ENCODE peak calls at places on chromosomes 7 and 10, in four cellular contexts. U, H, N and K are unnamed samples.

GRCh38 chr10:110495731-110496552 is 1.8 kb upstream of the DUSP5 start:
- DNase-seq in U (peak; percentile 57), N (no peak), H (no peak), K (no peak)

GRCh38 chr10:116080553-116080952 is 192.5 kb downstream of the GFRA1 start:
- DNase-seq in U (no peak), N (no peak), H (no peak), K (peak; percentile 5)

GRCh38 chr10:124701038-124701365 is 43.2 kb downstream of the FAM53B start:
- DNase-seq in N (no peak), U (no peak), H (no peak), K (no peak)

GRCh38 chr10:121002586-121003205 is 151.5 kb downstream of the WDR11 start:
- DNase-seq in U (no peak), H (no peak), N (no peak), K (no peak)

GRCh38 chr10:98400482-98400881 is 14.5 kb downstream of the PYROXD2 start:
- DNase-seq in N (no peak), U (no peak), H (no peak), K (no peak)

GRCh38 chr7:1537631-1538412 is 7.3 kb downstream of the MAFK start:
- DNase-seq in H (no peak), U (peak; percentile 61), N (no peak), K (peak; percentile 58)

GRCh38 chr10:514137-514671 is 175.3 kb downstream of the DIP2C start:
- DNase-seq in N (peak; percentile 70), U (no peak), H (no peak), K (no peak)

GRCh38 chr10:79946270-79947082 is 2.4 kb downstream of the SFTPD start:
- DNase-seq in U (peak; percentile 35), N (no peak), H (no peak), K (no peak)

GRCh38 chr10:110209926-110210662 is 2.7 kb downstream of the MXI1 start:
- DNase-seq in U (peak; percentile 74), N (no peak), H (no peak), K (no peak)

GRCh38 chr7:21497072-21497471 is 45.8 kb upstream of the DNAH11 start:
- DNase-seq in U (no peak), H (no peak), N (no peak), K (no peak)

GRCh38 chr10:114709966-114710365 is 51.9 kb upstream of the ABLIM1 start:
- DNase-seq in U (no peak), N (no peak), H (no peak), K (no peak)

GRCh38 chr7:36690514-36691187 is 33.6 kb downstream of the AOAH start:
- DNase-seq in U (no peak), H (no peak), N (no peak), K (no peak)

GRCh38 chr10:90587081-90587491 is 270.8 kb downstream of the HTR7 start:
- DNase-seq in N (no peak), U (no peak), H (no peak), K (no peak)

DNA sequence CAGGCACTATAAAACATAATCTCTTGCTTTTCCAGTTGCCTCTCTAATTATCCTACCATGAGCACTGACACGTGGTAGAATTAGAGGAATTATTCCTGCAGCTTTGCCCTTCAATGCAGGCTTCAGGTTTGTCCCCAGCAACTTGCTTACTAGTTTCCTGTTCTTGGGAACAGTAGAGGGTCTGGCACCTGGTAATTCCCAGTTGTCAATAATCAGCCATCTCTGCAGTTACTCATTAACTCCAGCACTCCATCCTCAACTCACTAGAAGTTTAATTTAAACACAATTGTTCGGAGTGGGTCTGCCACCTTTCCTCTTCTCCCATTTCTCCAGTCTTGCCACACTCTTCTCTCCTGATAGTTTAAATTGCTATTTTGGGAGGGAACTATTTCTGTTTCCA is 324.3 kb upstream of the KIAA1217 start:
- DNase-seq in N (no peak), H (no peak), U (no peak), K (no peak)
- TF ChIP-seq SUZ12 in N (no peak), H (no peak), U (no peak), K (no peak)

GRCh38 chr7:155637155-155637554 is 7.3 kb upstream of the RBM33 start:
- DNase-seq in U (no peak), N (no peak), H (no peak), K (no peak)
- H3K9me3 ChIP-seq in U (peaks cover 54% of the 10 kb centered on the region), N (peaks cover 10% of the 10 kb centered on the region), H (peaks cover 17% of the 10 kb centered on the region), K (peaks cover 31% of the 10 kb centered on the region)

GRCh38 chr10:99993994-99994689 is 15.6 kb downstream of the DNMBP start:
- DNase-seq in N (no peak), U (no peak), H (peak; percentile 51), K (no peak)
- TF ChIP-seq SUZ12 in N (no peak), U (no peak), H (no peak), K (no peak)

DNA sequence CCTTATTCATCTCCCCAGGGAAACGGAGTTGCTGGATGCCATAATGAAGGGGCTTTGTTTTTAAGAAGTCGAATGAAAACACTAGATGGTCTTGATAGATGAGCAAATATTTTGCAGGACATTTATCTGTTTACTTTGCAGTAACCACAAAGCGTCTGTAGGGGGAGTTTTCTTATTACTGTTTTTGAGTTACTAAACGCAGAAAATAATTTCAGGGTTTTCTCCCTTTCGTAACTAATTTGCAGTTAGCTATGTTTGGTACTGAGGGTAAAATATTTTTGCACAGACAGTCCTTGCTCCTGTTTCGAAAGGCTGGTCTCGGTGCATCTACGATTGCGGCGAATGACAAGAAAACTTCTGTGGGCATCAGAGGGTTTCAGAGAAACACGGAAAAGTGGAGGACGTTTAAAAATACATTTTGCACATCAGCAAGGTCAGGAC is 505.6 kb upstream of the MKI67 start:
- DNase-seq in U (no peak), N (peak; percentile 21), H (no peak), K (no peak)
- H3K9me3 ChIP-seq in U (no peaks in the 10 kb centered on the region), N (no peaks in the 10 kb centered on the region), H (no peaks in the 10 kb centered on the region), K (no peaks in the 10 kb centered on the region)

DNA sequence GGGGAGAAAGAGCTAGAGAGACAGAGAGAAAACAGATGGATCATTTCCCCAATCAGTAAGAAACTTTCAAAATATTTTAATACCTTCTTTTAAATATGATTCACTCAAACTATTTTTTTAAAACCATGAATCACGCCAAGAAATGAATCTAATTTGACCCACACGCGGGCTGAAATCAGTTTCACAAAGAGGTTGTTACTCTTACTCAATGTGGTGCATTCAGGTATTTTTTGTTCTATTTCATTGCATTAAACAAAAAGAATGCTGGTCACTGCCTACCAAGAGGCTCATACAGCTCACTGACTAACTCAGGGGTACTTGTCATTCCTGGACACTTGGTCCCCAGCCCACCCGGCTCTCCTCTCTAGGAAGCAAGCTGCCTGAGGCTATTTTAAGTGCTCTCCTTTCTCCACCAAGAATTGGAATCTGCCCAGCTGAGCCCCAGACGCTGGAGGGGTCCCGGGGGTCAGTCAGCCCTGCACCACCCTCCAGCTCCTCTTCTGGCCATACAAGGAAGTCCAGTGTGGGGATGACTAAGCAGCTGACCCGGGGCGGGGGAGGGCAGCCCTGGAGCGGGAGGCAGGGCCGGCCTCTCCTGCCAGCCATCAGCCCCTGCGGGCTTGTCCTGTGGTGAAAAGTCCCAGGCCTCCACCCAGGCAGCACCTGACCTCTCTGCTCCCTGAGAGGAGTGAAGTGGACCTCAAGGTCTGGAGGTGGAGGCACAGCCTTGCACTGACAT is 21.7 kb upstream of the PFKP start:
- DNase-seq in H (no peak), N (peak; percentile 27), U (peak; percentile 63), K (no peak)
- TF ChIP-seq SUZ12 in H (no peak), N (no peak), U (no peak), K (no peak)

GRCh38 chr7:111630862-111631261 is 68.6 kb upstream of the IMMP2L start:
- DNase-seq in N (no peak), H (no peak), U (no peak), K (no peak)
- H3K9me3 ChIP-seq in N (peaks cover 22% of the 10 kb centered on the region), H (no peaks in the 10 kb centered on the region), U (no peaks in the 10 kb centered on the region), K (peaks cover 7% of the 10 kb centered on the region)

GRCh38 chr7:75649462-75649861 is 89.3 kb downstream of the HIP1 start:
- DNase-seq in H (no peak), U (peak; percentile 52), N (no peak), K (no peak)
- TF ChIP-seq SUZ12 in H (no peak), U (no peak), N (no peak), K (no peak)

DNA sequence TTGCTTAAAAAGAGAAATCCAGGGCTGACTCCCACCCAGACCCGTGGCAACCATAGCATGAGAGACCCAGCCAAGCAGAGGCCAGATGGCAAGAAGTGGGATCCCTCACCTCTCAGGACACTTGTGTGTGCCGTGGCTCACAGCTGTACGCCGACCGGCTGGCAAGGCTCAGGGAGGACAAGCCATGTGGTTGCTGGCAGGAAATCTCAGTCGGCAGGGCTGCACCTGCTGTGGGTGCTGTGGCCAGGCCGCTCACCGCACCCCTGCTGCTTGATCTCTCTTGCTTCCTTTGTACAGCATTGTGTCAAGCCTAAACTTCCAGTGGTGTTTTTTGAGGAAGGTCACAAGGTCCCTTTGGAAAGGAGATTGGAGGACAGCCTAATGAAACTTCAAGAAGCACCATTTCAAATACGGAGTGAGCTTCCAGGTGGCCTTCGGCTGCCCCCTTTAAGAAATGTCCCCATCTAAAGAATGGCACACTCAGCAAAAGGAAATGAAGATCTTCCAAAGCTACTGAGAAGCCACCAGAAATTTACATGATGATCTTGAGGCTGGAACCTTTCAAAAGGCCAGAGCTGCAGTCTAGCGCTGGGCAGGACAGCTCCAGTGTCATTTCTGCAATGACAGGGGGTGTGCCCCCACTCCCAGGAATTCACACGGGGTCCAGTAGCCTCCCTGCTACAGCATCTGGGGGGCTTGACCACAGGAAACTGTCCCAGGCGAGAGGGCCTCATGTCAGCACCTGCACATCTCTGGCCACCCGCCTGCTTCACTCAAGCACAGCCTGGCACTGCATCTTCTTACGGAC is 409.0 kb upstream of the MGMT start:
- DNase-seq in N (no peak), U (no peak), H (peak; percentile 40), K (no peak)
- H3K9me3 ChIP-seq in N (no peaks in the 10 kb centered on the region), U (no peaks in the 10 kb centered on the region), H (no peaks in the 10 kb centered on the region), K (no peaks in the 10 kb centered on the region)

GRCh38 chr7:121113288-121113687 is 124.8 kb downstream of the CPED1 start:
- DNase-seq in N (no peak), U (no peak), H (no peak), K (no peak)
- TF ChIP-seq SUZ12 in N (no peak), U (no peak), H (no peak), K (no peak)

GRCh38 chr7:157869793-157870192 is 533.0 kb downstream of the DNAJB6 start:
- DNase-seq in U (no peak), N (no peak), H (no peak), K (no peak)
- H3K9me3 ChIP-seq in U (peaks cover 19% of the 10 kb centered on the region), N (no peaks in the 10 kb centered on the region), H (no peaks in the 10 kb centered on the region), K (no peaks in the 10 kb centered on the region)